ENCODE peak calls at places on chromosomes 12 and 14, in nine cellular contexts. O is fibroblast of the aortic adventitia; A is head of caudate nucleus; C is stimulated activated CD4-positive, alpha-beta T cell treated with anti-CD3 and anti-CD28 coated beads, TNF-alpha, amount 100 ng/mL, for 1 hour; R is A549; G is CD8-positive, alpha-beta T cell; Z is naive thymus-derived CD4-positive, alpha-beta T cell; B is M059J; F is Kasumi-1. U is an unnamed sample.

GRCh38 chr14:22463763-22464173 is 125.3 kb downstream of the DAD1 start:
- DNase-seq in O (no peak), A (no peak), C (no peak), R (no peak), G (no peak), Z (no peak), B (no peak), F (no peak), U (no peak)

GRCh38 chr14:100885196-100886030 is 18.1 kb downstream of the RTL1 start:
- DNase-seq in O (peak), A (no peak), C (no peak), R (no peak), G (no peak), Z (no peak), B (no peak), F (no peak), U (no peak)

GRCh38 chr12:101414533-101415119 is 7.1 kb upstream of the ARL1 start:
- DNase-seq in O (peak), A (peak), C (no peak), R (peak), G (no peak), Z (peak), B (peak), F (peak), U (peak)

GRCh38 chr12:25681580-25681979 is 128.5 kb upstream of the LMNTD1 start:
- DNase-seq in O (no peak), A (no peak), C (no peak), R (no peak), G (no peak), Z (no peak), B (peak), F (no peak), U (no peak)

GRCh38 chr12:57775563-57776246 is 3.3 kb downstream of the EEF1AKMT3 start:
- DNase-seq in O (no peak), A (no peak), C (no peak), R (no peak), G (no peak), Z (no peak), B (no peak), F (peak), U (peak)

GRCh38 chr14:63647696-63648410 is 6.2 kb upstream of the WDR89 start:
- DNase-seq in O (no peak), A (no peak), C (no peak), R (no peak), G (no peak), Z (no peak), B (no peak), F (no peak), U (no peak)

GRCh38 chr14:20343855-20344205 is 395 bp downstream of the PARP2 start:
- DNase-seq in O (peak), A (no peak), C (no peak), R (no peak), G (no peak), Z (no peak), B (peak), F (no peak), U (no peak)

GRCh38 chr12:27428466-27428865 is 18.1 kb upstream of the SMCO2 start:
- DNase-seq in O (no peak), A (no peak), C (no peak), R (no peak), G (no peak), Z (no peak), B (no peak), F (no peak), U (no peak)

U was measured in KBM-7.